ENCODE peak calls at places on chromosome 22, in seven cellular contexts. D is MM.1S, A is hepatocyte, Y is right lobe of liver, F is brain microvascular endothelial cell, X is GM13977, O is astrocyte of the spinal cord. W is an unnamed sample.

GRCh38 chr22:50399751-50400331 is 56.7 kb downstream of the PPP6R2 start:
- DNase-seq in D (no peak), A (peak), Y (no peak), F (peak), X (peak), O (no peak), W (no peak)

GRCh38 chr22:50207383-50208031 is 6.7 kb downstream of the SELENOO start:
- DNase-seq in D (no peak), A (no peak), Y (peak), F (no peak), X (no peak), O (no peak), W (no peak)

GRCh38 chr22:19554834-19555404 is 30.7 kb upstream of the CLDN5 start:
- DNase-seq in D (no peak), A (no peak), Y (no peak), F (peak), X (no peak), O (peak), W (no peak)

GRCh38 chr22:48254311-48254873 is 1491.9 kb downstream of the TBC1D22A start:
- DNase-seq in D (no peak), A (no peak), Y (no peak), F (no peak), X (no peak), O (no peak), W (no peak)

GRCh38 chr22:49958462-49958921 is 2.1 kb upstream of the PIM3 start:
- DNase-seq in D (no peak), A (no peak), Y (peak), F (no peak), X (no peak), O (no peak), W (no peak)

GRCh38 chr22:38214248-38215056 is 12.7 kb downstream of the MAFF start:
- DNase-seq in D (peak), A (peak), Y (peak), F (no peak), X (peak), O (peak), W (no peak)

GRCh38 chr22:23822101-23822671 is 16.6 kb downstream of the DERL3 start:
- DNase-seq in D (no peak), A (no peak), Y (peak), F (no peak), X (no peak), O (no peak), W (no peak)

GRCh38 chr22:49185312-49185969 is 642.2 kb downstream of the BRD1 start:
- DNase-seq in D (no peak), A (peak), Y (no peak), F (no peak), X (no peak), O (no peak), W (no peak)

GRCh38 chr22:39278040-39278439 is 33.3 kb upstream of the PDGFB start:
- DNase-seq in D (no peak), A (no peak), Y (no peak), F (no peak), X (no peak), O (no peak), W (no peak)

GRCh38 chr22:47301820-47302475 is 539.5 kb downstream of the TBC1D22A start:
- DNase-seq in D (no peak), A (no peak), Y (no peak), F (no peak), X (no peak), O (no peak), W (peak)

GRCh38 chr22:20807315-20807752 is 33.4 kb downstream of the SERPIND1 start:
- DNase-seq in D (no peak), A (peak), Y (no peak), F (peak), X (no peak), O (peak), W (no peak)

GRCh38 chr22:48950151-48950915 is 877.3 kb downstream of the BRD1 start:
- DNase-seq in D (no peak), A (peak), Y (peak), F (no peak), X (no peak), O (no peak), W (peak)

GRCh38 chr22:43053176-43053575 is 36.0 kb downstream of the TTLL1 start:
- DNase-seq in D (no peak), A (no peak), Y (no peak), F (no peak), X (no peak), O (no peak), W (no peak)

GRCh38 chr22:40511604-40512003 is 124.9 kb downstream of the MRTFA start:
- DNase-seq in D (no peak), A (no peak), Y (no peak), F (no peak), X (no peak), O (no peak), W (no peak)

GRCh38 chr22:36293606-36294292 is 40.8 kb downstream of the APOL1 start:
- DNase-seq in D (no peak), A (no peak), Y (peak), F (no peak), X (no peak), O (no peak), W (no peak)

GRCh38 chr22:19085233-19086043 is 36.8 kb downstream of the DGCR2 start:
- DNase-seq in D (peak), A (peak), Y (no peak), F (peak), X (peak), O (peak), W (no peak)

GRCh38 chr22:35637943-35638342 is 10.3 kb upstream of the APOL6 start:
- DNase-seq in D (no peak), A (no peak), Y (no peak), F (no peak), X (no peak), O (no peak), W (no peak)

GRCh38 chr22:20015971-20016733 is 471 bp downstream of the ARVCF start:
- DNase-seq in D (no peak), A (peak), Y (peak), F (no peak), X (no peak), O (no peak), W (no peak)

GRCh38 chr22:43404673-43405385 is 7.0 kb upstream of the MPPED1 start:
- DNase-seq in D (no peak), A (no peak), Y (peak), F (no peak), X (no peak), O (no peak), W (no peak)

GRCh38 chr22:36110306-36110791 is 50.2 kb downstream of the APOL3 start:
- DNase-seq in D (no peak), A (peak), Y (no peak), F (no peak), X (no peak), O (no peak), W (no peak)

GRCh38 chr22:47567126-47567730 is 804.8 kb downstream of the TBC1D22A start:
- DNase-seq in D (no peak), A (no peak), Y (peak), F (no peak), X (no peak), O (no peak), W (peak)

GRCh38 chr22:32926600-32926999 is 125.1 kb downstream of the TIMP3 start:
- DNase-seq in D (peak), A (peak), Y (no peak), F (peak), X (peak), O (peak), W (no peak)

GRCh38 chr22:31107206-31108118 is at the start of gene SELENOM:
- DNase-seq in D (peak), A (peak), Y (peak), F (peak), X (peak), O (peak), W (peak)

GRCh38 chr22:43186272-43187170 is at the start of gene TTLL12:
- DNase-seq in D (peak), A (peak), Y (peak), F (peak), X (peak), O (peak), W (no peak)

DNA sequence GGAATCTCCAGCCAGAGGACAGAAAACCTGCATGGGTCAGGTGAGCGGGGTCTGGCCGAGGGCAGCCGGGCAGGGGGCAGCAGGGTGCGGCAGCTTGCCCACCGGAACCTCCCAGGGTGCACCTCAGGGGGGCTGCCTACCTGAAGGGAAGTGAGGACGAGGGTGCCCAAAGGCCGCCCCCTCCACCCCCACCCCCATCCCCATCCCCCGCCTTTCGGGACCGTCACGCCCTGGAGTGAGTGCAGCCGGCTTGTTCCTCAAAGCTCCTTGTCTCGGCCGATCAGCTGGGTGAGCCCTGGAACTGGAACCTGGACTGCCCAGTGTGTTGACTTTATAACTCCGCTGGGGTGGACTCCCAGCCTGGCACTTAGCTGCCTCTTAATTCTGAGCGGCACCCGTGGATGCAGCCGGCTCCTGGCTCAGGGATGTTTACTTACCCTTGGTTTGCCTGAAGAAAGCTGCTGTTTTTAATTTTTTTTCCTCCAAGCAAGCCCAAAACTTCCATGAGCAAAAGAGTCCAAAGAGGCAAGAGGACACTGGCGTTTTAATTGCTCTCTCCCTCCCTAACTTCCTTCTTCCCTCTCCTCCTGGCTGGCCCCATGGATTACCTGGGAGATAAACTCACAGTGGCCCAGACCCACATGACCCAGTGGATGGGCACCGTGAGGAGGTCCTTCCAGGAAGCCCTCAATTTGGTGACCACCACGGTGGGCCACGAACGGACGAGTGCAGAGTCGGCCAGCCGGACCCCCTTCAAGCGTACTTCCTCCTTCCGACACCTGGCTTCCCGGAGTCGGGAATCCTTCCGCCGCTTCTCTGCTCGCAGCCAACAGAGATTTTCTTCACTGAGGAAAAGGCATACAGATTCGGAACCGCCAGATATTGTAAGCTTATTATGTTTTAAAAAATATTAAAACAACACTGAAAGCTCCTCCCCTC is 87.8 kb upstream of the CRYBB3 start:
- DNase-seq in D (no peak), A (peak), Y (peak), F (no peak), X (no peak), O (no peak), W (no peak)
- TF ChIP-seq CTCF in D (no peak), A (peak), Y (no peak), F (no peak), X (no peak), O (no peak), W (no peak)

GRCh38 chr22:46297151-46297819 is 615 bp downstream of the GTSE1 start:
- DNase-seq in D (peak), A (peak), Y (no peak), F (peak), X (no peak), O (peak), W (no peak)

GRCh38 chr22:46295277-46295971 is 1.2 kb upstream of the GTSE1 start:
- DNase-seq in D (no peak), A (no peak), Y (no peak), F (no peak), X (no peak), O (no peak), W (no peak)

GRCh38 chr22:46294784-46295183 is 1.9 kb upstream of the GTSE1 start:
- DNase-seq in D (no peak), A (no peak), Y (no peak), F (no peak), X (no peak), O (no peak), W (no peak)

GRCh38 chr22:46299101-46299500 is 2.4 kb downstream of the GTSE1 start:
- DNase-seq in D (no peak), A (no peak), Y (no peak), F (no peak), X (no peak), O (no peak), W (no peak)

GRCh38 chr22:46296257-46297150 is at the start of gene GTSE1:
- DNase-seq in D (peak), A (peak), Y (peak), F (peak), X (peak), O (peak), W (peak)
- TF ChIP-seq CTCF in D (peak), A (peak), Y (peak), F (no peak), X (peak), O (no peak), W (peak)

DNA sequence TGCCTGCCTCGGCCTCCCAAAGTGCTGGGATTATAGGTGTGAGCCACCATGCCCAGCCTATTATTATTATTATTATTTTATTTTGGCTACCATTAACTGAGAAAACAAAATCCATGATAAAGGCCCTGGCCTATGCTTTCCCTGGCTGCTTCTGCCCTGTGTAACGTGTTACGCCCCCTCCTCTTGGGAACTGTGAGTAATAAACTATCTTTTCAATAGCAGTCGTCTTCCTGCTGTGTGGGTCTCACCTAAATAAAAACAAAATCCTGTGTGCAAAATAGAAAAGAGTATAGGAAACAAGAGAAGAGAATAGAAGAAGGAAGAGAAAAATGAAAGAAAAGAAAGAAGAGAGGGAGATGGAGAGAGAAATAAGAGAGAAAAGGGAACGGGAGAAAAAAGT is 237.0 kb downstream of the MIAT start:
- DNase-seq in D (no peak), A (no peak), Y (no peak), F (peak), X (no peak), O (no peak), W (no peak)
- TF ChIP-seq CTCF in D (no peak), A (no peak), Y (no peak), F (no peak), X (no peak), O (no peak), W (no peak)

DNA sequence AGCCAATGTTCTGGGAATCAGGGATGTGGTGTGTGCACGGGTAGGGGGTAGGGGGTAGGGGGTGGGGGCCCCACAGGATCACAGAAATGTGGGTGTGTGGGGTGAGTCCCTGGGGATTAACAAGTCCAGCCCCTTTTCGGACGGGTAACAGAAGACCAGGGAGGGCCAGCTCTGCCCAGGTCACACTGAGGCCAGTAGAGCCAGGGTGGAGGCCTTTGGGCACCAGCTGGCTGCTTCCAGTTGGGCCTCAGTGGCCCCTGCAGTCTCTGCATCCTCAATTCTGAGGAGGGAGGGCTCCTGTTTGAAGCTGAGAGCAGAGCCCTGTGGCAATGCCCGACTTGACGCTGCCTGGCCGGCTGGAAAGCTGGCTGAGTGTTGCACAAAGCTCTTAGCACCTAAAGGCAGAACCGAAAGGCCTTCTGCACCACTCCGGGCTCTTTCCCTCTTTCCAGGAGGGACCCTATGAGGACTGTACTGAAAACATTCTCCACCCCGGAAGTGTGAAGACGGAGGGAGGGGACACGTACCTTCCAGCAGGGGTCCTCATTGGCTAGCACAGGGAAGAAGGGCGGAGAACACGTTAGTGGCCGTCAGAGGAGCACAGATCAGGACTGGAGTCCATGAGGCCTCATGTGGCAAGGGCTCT is 120.4 kb downstream of the PHF21B start:
- DNase-seq in D (no peak), A (no peak), Y (peak), F (no peak), X (no peak), O (no peak), W (no peak)
- TF ChIP-seq CTCF in D (no peak), A (no peak), Y (no peak), F (no peak), X (no peak), O (no peak), W (no peak)

GRCh38 chr22:22523494-22523893 is 3.4 kb upstream of the ZNF280A start:
- DNase-seq in D (no peak), A (no peak), Y (no peak), F (no peak), X (no peak), O (no peak), W (no peak)
- TF ChIP-seq CTCF in D (no peak), A (no peak), Y (no peak), F (no peak), X (no peak), O (no peak), W (no peak)

W was measured in osteocyte.